ENCODE peak calls at places on chromosomes 1 and 21, in six cellular contexts. Y is stomach, A is endothelial cell of umbilical vein, U is HL-60, L is spleen, M is transverse colon. O is an unnamed sample.

GRCh38 chr1:87084247-87084836 is 169.9 kb downstream of the HS2ST1 start:
- DNase-seq in Y (no peak), A (peak), U (no peak), L (no peak), M (no peak), O (no peak)

GRCh38 chr1:89733748-89734147 is 87.1 kb upstream of the LRRC8D start:
- DNase-seq in Y (no peak), A (no peak), U (no peak), L (no peak), M (no peak), O (no peak)

GRCh38 chr21:26027696-26028095 is 142.9 kb downstream of the APP start:
- DNase-seq in Y (no peak), A (no peak), U (no peak), L (no peak), M (no peak), O (no peak)

GRCh38 chr1:53138991-53139884 is 3.2 kb downstream of the SLC1A7 start:
- DNase-seq in Y (no peak), A (no peak), U (no peak), L (peak), M (no peak), O (no peak)

GRCh38 chr1:116290085-116290670 is 82.9 kb upstream of the ATP1A1 start:
- DNase-seq in Y (no peak), A (no peak), U (no peak), L (no peak), M (no peak), O (no peak)

GRCh38 chr1:115140442-115141144 is 51.3 kb upstream of the TSPAN2 start:
- DNase-seq in Y (no peak), A (no peak), U (no peak), L (no peak), M (no peak), O (no peak)

GRCh38 chr1:204218552-204218951 is 4.8 kb upstream of the GOLT1A start:
- DNase-seq in Y (peak), A (no peak), U (no peak), L (no peak), M (no peak), O (no peak)

GRCh38 chr21:45981641-45982255 is at the start of gene COL6A1:
- DNase-seq in Y (peak), A (peak), U (no peak), L (peak), M (peak), O (peak)

GRCh38 chr1:5748286-5749225 is 243.7 kb downstream of the NPHP4 start:
- DNase-seq in Y (no peak), A (no peak), U (no peak), L (peak), M (no peak), O (no peak)

GRCh38 chr1:160256396-160257046 is 5.8 kb downstream of the DCAF8 start:
- DNase-seq in Y (no peak), A (peak), U (no peak), L (no peak), M (no peak), O (no peak)

DNA sequence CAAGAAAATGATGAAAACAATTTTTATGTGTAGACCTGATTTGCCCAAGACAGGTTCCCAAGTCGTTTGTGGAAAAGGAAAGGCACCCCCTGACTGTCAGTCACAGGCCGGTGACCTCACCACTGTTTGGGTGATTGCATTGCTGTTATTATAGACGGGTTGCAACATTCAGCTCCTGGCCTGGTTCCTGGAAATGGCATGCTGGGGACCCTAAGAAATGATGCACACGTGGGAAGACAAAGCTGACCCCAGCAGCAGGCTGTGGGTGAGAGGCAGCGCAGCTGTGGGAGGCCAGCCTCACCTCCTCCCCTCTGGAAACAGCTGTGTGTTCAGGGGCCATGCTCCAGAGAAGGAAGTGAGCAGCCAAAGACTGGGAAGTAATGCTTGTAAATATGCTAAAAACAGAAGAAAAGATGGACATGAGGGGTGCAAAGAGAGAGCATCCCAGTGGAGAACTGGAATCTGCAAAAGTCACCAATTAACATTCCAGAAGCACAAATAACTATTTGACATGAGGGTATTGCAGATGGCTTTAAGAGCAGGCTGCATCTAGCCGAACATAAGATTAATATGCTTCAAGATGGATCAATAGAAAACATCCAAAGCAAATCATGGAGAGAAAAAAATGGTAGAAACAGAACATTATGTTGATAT is 23.4 kb upstream of the ABCG1 start:
- DNase-seq in Y (no peak), A (no peak), U (peak), L (no peak), M (peak), O (no peak)
- TF ChIP-seq POLR2AphosphoS5 in Y (no peak), A (no peak), U (peak), L (peak), M (no peak), O (no peak)

GRCh38 chr1:150257624-150258274 is at the start of gene CA14:
- DNase-seq in Y (no peak), A (no peak), U (no peak), L (no peak), M (no peak), O (no peak)

GRCh38 chr1:150258275-150258666 is 697 bp downstream of the CA14 start:
- DNase-seq in Y (no peak), A (no peak), U (no peak), L (no peak), M (no peak), O (no peak)

GRCh38 chr1:150261367-150261766 is 3.8 kb downstream of the CA14 start:
- DNase-seq in Y (no peak), A (no peak), U (no peak), L (no peak), M (no peak), O (no peak)

GRCh38 chr1:150259217-150259616 is 1.6 kb downstream of the CA14 start:
- DNase-seq in Y (no peak), A (no peak), U (no peak), L (no peak), M (no peak), O (no peak)

GRCh38 chr1:150259758-150260669 is 2.4 kb downstream of the CA14 start:
- DNase-seq in Y (peak), A (peak), U (no peak), L (no peak), M (peak), O (no peak)
- TF ChIP-seq POLR2AphosphoS5 in Y (peak), A (no peak), U (no peak), L (no peak), M (no peak), O (no peak)

GRCh38 chr1:32770221-32770731 is 46.9 kb downstream of the YARS1 start:
- DNase-seq in Y (no peak), A (no peak), U (no peak), L (no peak), M (no peak), O (no peak)
- TF ChIP-seq POLR2AphosphoS5 in Y (no peak), A (no peak), U (no peak), L (no peak), M (no peak), O (no peak)

GRCh38 chr1:225918280-225918679 is 5.8 kb downstream of the PYCR2 start:
- DNase-seq in Y (no peak), A (no peak), U (no peak), L (no peak), M (no peak), O (no peak)

GRCh38 chr1:225923381-225923691 is 714 bp downstream of the PYCR2 start:
- DNase-seq in Y (no peak), A (no peak), U (no peak), L (peak), M (peak), O (no peak)

GRCh38 chr1:225921734-225922709 is 2.0 kb downstream of the PYCR2 start:
- DNase-seq in Y (no peak), A (no peak), U (no peak), L (no peak), M (no peak), O (no peak)

GRCh38 chr1:225917536-225917935 is 6.5 kb downstream of the PYCR2 start:
- DNase-seq in Y (no peak), A (no peak), U (no peak), L (no peak), M (no peak), O (no peak)

GRCh38 chr1:225919906-225920305 is 4.1 kb downstream of the PYCR2 start:
- DNase-seq in Y (peak), A (peak), U (no peak), L (no peak), M (peak), O (no peak)
- TF ChIP-seq POLR2AphosphoS5 in Y (no peak), A (no peak), U (peak), L (peak), M (no peak), O (no peak)

GRCh38 chr1:36408479-36408878 is 10.8 kb upstream of the LSM10 start:
- DNase-seq in Y (no peak), A (no peak), U (no peak), L (no peak), M (no peak), O (no peak)
- TF ChIP-seq POLR2AphosphoS5 in Y (no peak), A (no peak), U (no peak), L (no peak), M (no peak), O (no peak)

GRCh38 chr1:151401125-151401788 is 1.9 kb downstream of the PSMB4 start:
- DNase-seq in Y (no peak), A (no peak), U (no peak), L (no peak), M (no peak), O (no peak)
- TF ChIP-seq POLR2AphosphoS5 in Y (no peak), A (no peak), U (peak), L (no peak), M (no peak), O (peak)

GRCh38 chr1:24364975-24365678 is 46.0 kb downstream of the GRHL3 start:
- DNase-seq in Y (no peak), A (peak), U (peak), L (no peak), M (no peak), O (peak)
- TF ChIP-seq POLR2AphosphoS5 in Y (no peak), A (no peak), U (no peak), L (no peak), M (no peak), O (no peak)

GRCh38 chr1:28553229-28553930 is 495 bp downstream of the TRNAU1AP start:
- DNase-seq in Y (peak), A (no peak), U (no peak), L (peak), M (peak), O (peak)

GRCh38 chr1:28551381-28551780 is 1.5 kb upstream of the TRNAU1AP start:
- DNase-seq in Y (no peak), A (no peak), U (no peak), L (no peak), M (no peak), O (no peak)

GRCh38 chr1:28552482-28553228 is at the start of gene TRNAU1AP:
- DNase-seq in Y (peak), A (peak), U (peak), L (peak), M (peak), O (peak)
- TF ChIP-seq POLR2AphosphoS5 in Y (peak), A (peak), U (peak), L (peak), M (peak), O (no peak)

DNA sequence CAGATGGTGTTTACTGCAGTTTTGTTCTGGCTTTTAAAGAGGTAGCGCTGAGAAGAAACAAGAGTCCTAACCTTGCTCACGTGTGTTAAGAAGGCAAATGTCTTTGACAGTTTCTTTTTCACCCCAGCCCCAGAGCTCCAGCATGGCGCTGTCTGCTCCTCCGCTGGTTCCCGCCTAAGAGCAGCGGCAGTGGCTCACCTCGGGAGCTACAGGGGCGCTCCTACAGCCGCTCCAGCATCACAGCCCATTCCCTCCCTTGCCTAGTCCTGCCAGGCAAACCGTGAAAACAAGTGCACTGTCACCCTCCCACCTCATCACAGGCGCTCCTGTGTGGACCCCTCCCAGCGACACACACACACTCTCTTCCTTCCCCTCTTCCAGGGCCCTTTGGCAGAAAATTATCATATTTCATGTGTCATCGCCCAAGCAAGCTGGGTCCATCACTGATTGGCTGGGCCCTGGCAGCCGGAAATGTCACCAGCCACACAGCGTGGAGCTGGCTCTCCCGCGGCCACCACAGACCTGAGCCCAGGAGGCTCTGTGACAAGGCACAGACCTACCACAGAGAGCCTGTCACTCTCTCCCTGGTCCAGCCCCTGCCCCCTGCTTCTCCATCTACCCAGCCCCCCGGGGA is 1.2 kb upstream of the HIVEP3 start:
- DNase-seq in Y (peak), A (no peak), U (no peak), L (peak), M (peak), O (peak)
- TF ChIP-seq POLR2AphosphoS5 in Y (no peak), A (no peak), U (no peak), L (peak), M (no peak), O (no peak)